ENCODE peak calls at places on chromosomes 2 and 18, in five cellular contexts. One of them, this sample, is unnamed.
A peak's percentile ranks its signal among the peaks of the same experiment; 100 is the strongest.

GRCh38 chr2:142803158-142803557 is 74.3 kb upstream of the KYNU start:
- DNase-seq in IMR-90: peak; percentile 18
- DNase-seq in vagina: no peak
- DNase-seq in A549: no peak
- DNase-seq in right lobe of liver: no peak
- DNase-seq in this sample: no peak

GRCh38 chr2:28751956-28752607 is 452 bp downstream of the PPP1CB start:
- DNase-seq in IMR-90: no peak
- DNase-seq in vagina: no peak
- DNase-seq in A549: no peak
- DNase-seq in right lobe of liver: no peak
- DNase-seq in this sample: no peak

GRCh38 chr2:8628179-8628869 is 53.5 kb upstream of the ID2 start:
- DNase-seq in IMR-90: peak; percentile 8
- DNase-seq in vagina: no peak
- DNase-seq in A549: peak; percentile 72
- DNase-seq in right lobe of liver: no peak
- DNase-seq in this sample: no peak

GRCh38 chr2:58508021-58508420 is 266.9 kb upstream of the FANCL start:
- DNase-seq in IMR-90: no peak
- DNase-seq in vagina: no peak
- DNase-seq in A549: no peak
- DNase-seq in right lobe of liver: no peak
- DNase-seq in this sample: no peak

GRCh38 chr2:135663148-135663700 is 78.4 kb upstream of the UBXN4 start:
- DNase-seq in IMR-90: peak; percentile 38
- DNase-seq in vagina: no peak
- DNase-seq in A549: no peak
- DNase-seq in right lobe of liver: no peak
- DNase-seq in this sample: no peak

GRCh38 chr2:206160124-206160806 is 570 bp downstream of the EEF1B2 start:
- DNase-seq in IMR-90: peak; percentile 38
- DNase-seq in vagina: no peak
- DNase-seq in A549: no peak
- DNase-seq in right lobe of liver: no peak
- DNase-seq in this sample: no peak

GRCh38 chr2:104547251-104547650 is 306.7 kb upstream of the POU3F3 start:
- DNase-seq in IMR-90: no peak
- DNase-seq in vagina: no peak
- DNase-seq in A549: no peak
- DNase-seq in right lobe of liver: no peak
- DNase-seq in this sample: no peak

GRCh38 chr18:647304-647703 is 10.1 kb upstream of the TYMS start:
- DNase-seq in IMR-90: no peak
- DNase-seq in vagina: no peak
- DNase-seq in A549: no peak
- DNase-seq in right lobe of liver: no peak
- DNase-seq in this sample: no peak

GRCh38 chr2:232324778-232325177 is 53.8 kb upstream of the ALPP start:
- DNase-seq in IMR-90: no peak
- DNase-seq in vagina: no peak
- DNase-seq in A549: no peak
- DNase-seq in right lobe of liver: no peak
- DNase-seq in this sample: no peak

GRCh38 chr2:67399831-67400489 is 2.8 kb downstream of the ETAA1 start:
- DNase-seq in IMR-90: peak; percentile 70
- DNase-seq in vagina: no peak
- DNase-seq in A549: no peak
- DNase-seq in right lobe of liver: no peak
- DNase-seq in this sample: no peak

GRCh38 chr2:68561372-68561771 is 82.0 kb upstream of the PROKR1 start:
- DNase-seq in IMR-90: no peak
- DNase-seq in vagina: no peak
- DNase-seq in A549: no peak
- DNase-seq in right lobe of liver: no peak
- DNase-seq in this sample: no peak

GRCh38 chr18:33751613-33752221 is 173.7 kb downstream of the ASXL3 start:
- DNase-seq in IMR-90: peak; percentile 39
- DNase-seq in vagina: no peak
- DNase-seq in A549: no peak
- DNase-seq in right lobe of liver: no peak
- DNase-seq in this sample: no peak

GRCh38 chr2:174797792-174798276 is 33.6 kb upstream of the CHRNA1 start:
- DNase-seq in IMR-90: peak; percentile 76
- DNase-seq in vagina: no peak
- DNase-seq in A549: no peak
- DNase-seq in right lobe of liver: no peak
- DNase-seq in this sample: no peak

GRCh38 chr18:79570266-79571201 is 109.1 kb upstream of the CTDP1 start:
- DNase-seq in IMR-90: peak; percentile 87
- DNase-seq in vagina: no peak
- DNase-seq in A549: no peak
- DNase-seq in right lobe of liver: peak; percentile 14
- DNase-seq in this sample: peak; percentile 12

GRCh38 chr2:63769915-63770314 is 71.8 kb upstream of the UGP2 start:
- DNase-seq in IMR-90: no peak
- DNase-seq in vagina: no peak
- DNase-seq in A549: no peak
- DNase-seq in right lobe of liver: no peak
- DNase-seq in this sample: no peak

GRCh38 chr2:167136876-167137579 is 248.7 kb downstream of the XIRP2 start:
- DNase-seq in IMR-90: peak; percentile 28
- DNase-seq in vagina: no peak
- DNase-seq in A549: no peak
- DNase-seq in right lobe of liver: no peak
- DNase-seq in this sample: no peak

GRCh38 chr18:46366977-46367376 is 262.8 kb downstream of the HAUS1 start:
- DNase-seq in IMR-90: no peak
- DNase-seq in vagina: no peak
- DNase-seq in A549: no peak
- DNase-seq in right lobe of liver: no peak
- DNase-seq in this sample: no peak

GRCh38 chr2:106189764-106190468 is 4.2 kb downstream of the UXS1 start:
- DNase-seq in IMR-90: peak; percentile 82
- DNase-seq in vagina: no peak
- DNase-seq in A549: no peak
- DNase-seq in right lobe of liver: no peak
- DNase-seq in this sample: no peak

GRCh38 chr18:23939896-23940295 is 74.7 kb upstream of the TTC39C start:
- DNase-seq in IMR-90: no peak
- DNase-seq in vagina: no peak
- DNase-seq in A549: no peak
- DNase-seq in right lobe of liver: no peak
- DNase-seq in this sample: no peak

GRCh38 chr2:178361588-178361987 is 89.4 kb downstream of the PRKRA start:
- DNase-seq in IMR-90: no peak
- DNase-seq in vagina: no peak
- DNase-seq in A549: no peak
- DNase-seq in right lobe of liver: no peak
- DNase-seq in this sample: no peak

GRCh38 chr2:43127208-43127940 is 99.0 kb downstream of the ZFP36L2 start:
- DNase-seq in IMR-90: no peak
- DNase-seq in vagina: peak; percentile 85
- DNase-seq in A549: peak; percentile 52
- DNase-seq in right lobe of liver: peak; percentile 83
- DNase-seq in this sample: peak; percentile 43

GRCh38 chr2:112151701-112152440 is 13.7 kb downstream of the FBLN7 start:
- DNase-seq in IMR-90: no peak
- DNase-seq in vagina: peak; percentile 72
- DNase-seq in A549: no peak
- DNase-seq in right lobe of liver: no peak
- DNase-seq in this sample: no peak

GRCh38 chr18:62522178-62522509 is 681 bp upstream of the ZCCHC2 start:
- DNase-seq in IMR-90: no peak
- DNase-seq in vagina: no peak
- DNase-seq in A549: no peak
- DNase-seq in right lobe of liver: no peak
- DNase-seq in this sample: no peak

GRCh38 chr2:132978840-132979239 is 308.8 kb upstream of the LYPD1 start:
- DNase-seq in IMR-90: no peak
- DNase-seq in vagina: no peak
- DNase-seq in A549: no peak
- DNase-seq in right lobe of liver: no peak
- DNase-seq in this sample: no peak

DNA sequence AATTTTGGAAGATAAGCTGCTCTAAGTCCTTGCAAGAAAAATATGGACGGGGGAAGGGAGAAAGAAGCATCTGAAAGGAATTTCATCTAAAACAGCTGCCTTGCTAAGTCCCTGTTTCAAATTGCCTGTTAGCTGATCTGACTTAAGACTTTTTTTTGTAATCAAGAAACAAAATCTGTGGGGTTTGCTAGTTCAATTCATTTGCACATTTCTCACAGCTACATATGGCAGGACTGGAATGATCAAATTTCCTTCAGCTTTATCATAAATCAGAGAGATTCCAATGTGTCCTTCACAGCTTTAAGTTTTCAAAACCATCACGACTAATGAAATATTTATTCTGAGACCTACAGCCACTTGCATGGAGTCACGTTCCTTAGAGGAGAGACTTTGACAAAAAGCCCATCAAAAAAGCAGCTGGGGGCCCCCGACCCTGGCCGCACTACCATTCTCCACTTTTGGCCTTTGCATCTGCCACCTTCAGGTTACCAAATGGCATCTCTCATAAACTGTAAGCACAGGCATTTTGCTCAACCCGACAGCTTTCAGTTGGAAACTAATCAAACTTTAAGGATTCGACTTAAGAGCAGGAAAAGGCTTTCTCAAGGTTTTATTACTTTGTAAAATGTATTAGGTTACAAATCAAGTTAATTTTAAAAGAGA is 100.2 kb upstream of the RND3 start:
- DNase-seq in IMR-90: peak; percentile 65
- DNase-seq in vagina: no peak
- DNase-seq in A549: no peak
- DNase-seq in right lobe of liver: no peak
- DNase-seq in this sample: no peak
- H3K4me1 ChIP-seq in IMR-90: peaks cover 23% of the 10 kb centered on the region
- H3K4me1 ChIP-seq in vagina: peaks cover 7% of the 10 kb centered on the region
- H3K4me1 ChIP-seq in A549: peaks cover 48% of the 10 kb centered on the region
- H3K4me1 ChIP-seq in right lobe of liver: peaks cover 17% of the 10 kb centered on the region
- H3K4me1 ChIP-seq in this sample: no peaks in the 10 kb centered on the region

DNA sequence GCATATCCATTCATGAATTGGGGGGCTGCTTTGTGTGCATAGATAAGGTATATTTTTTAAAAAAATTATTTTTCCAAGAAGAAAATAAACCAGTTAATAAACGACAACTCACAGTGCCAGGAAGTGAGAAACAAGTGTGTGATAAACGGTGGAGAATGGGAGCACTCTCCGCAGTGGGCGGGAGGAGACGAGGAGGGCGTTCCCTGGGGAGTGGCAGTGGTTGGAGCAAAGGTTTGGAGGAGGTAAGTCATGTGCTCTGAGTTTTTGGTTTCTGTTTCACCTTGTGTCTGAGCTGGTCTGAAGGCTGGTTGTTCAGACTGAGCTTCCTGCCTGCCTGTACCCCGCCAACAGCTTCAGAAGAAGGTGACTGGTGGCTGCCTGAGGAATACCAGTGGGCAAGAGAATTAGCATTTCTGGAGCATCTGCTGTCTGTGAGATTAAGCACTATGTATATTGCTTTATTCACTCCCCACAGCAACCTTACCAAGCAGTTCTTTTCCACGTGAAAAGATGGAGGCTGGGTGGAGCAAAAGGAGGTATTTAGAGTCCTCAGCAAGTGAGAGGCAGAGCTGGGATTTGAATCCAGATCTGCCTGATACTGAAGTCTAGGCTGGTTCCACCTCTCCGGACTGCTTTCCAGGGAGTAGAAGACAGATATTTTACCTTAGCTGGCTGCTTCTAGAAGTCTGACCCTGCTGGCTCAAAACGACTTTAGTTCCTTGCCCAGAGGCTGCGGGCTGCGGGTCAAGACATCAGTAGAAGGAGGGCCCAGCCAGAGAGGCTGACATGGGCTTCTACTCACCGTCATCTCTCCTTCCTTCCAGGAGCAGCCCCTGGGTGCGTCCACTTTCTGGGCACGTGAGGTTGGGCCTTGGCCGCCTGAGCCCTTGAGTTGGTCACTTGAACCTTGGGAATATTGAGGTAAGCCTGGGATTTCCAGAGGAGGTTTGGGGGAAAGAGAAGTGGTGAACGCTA is 26.9 kb upstream of the CASP8 start:
- DNase-seq in IMR-90: no peak
- DNase-seq in vagina: peak; percentile 88
- DNase-seq in A549: peak; percentile 79
- DNase-seq in right lobe of liver: peak; percentile 92
- DNase-seq in this sample: peak; percentile 39
- TF ChIP-seq POLR2A in IMR-90: no peak
- TF ChIP-seq POLR2A in vagina: no peak
- TF ChIP-seq POLR2A in A549: peak; percentile 50
- TF ChIP-seq POLR2A in right lobe of liver: peak; percentile 68
- TF ChIP-seq POLR2A in this sample: peak; percentile 18

GRCh38 chr2:189578272-189578671 is 2.3 kb downstream of the SLC40A1 start:
- DNase-seq in IMR-90: no peak
- DNase-seq in vagina: no peak
- DNase-seq in A549: no peak
- DNase-seq in right lobe of liver: no peak
- DNase-seq in this sample: no peak

GRCh38 chr2:189581354-189582139 is 961 bp upstream of the SLC40A1 start:
- DNase-seq in IMR-90: no peak
- DNase-seq in vagina: no peak
- DNase-seq in A549: no peak
- DNase-seq in right lobe of liver: peak; percentile 56
- DNase-seq in this sample: no peak

GRCh38 chr2:189579585-189579984 is 1.0 kb downstream of the SLC40A1 start:
- DNase-seq in IMR-90: peak; percentile 20
- DNase-seq in vagina: no peak
- DNase-seq in A549: no peak
- DNase-seq in right lobe of liver: no peak
- DNase-seq in this sample: peak; percentile 27

GRCh38 chr2:189580662-189581353 is at the start of gene SLC40A1:
- DNase-seq in IMR-90: peak; percentile 36
- DNase-seq in vagina: no peak
- DNase-seq in A549: peak; percentile 51
- DNase-seq in right lobe of liver: peak; percentile 93
- DNase-seq in this sample: peak; percentile 87

DNA sequence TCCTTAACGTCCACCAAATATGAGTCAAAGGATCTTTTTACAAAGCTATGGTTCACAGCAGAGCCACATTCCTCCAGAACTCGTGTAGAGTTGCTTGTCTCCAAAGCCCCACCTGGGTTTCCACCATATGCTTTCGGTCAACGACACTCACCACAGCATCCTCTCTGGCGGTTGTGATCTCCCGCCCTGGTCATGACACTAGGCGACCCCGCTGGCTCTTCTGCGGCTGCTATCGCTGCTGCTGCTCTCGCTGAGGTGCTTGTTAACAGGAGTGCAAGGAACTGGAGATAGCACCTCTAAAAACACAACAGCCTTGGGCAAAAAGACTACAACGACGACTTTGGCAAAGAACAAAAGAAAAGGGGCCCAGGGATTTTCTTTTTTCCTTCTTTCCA is 322 bp downstream of the SLC40A1 start:
- DNase-seq in IMR-90: no peak
- DNase-seq in vagina: no peak
- DNase-seq in A549: peak; percentile 17
- DNase-seq in right lobe of liver: peak; percentile 58
- DNase-seq in this sample: peak; percentile 38
- TF ChIP-seq CTCF in IMR-90: no peak
- TF ChIP-seq CTCF in vagina: no peak
- TF ChIP-seq CTCF in A549: no peak
- TF ChIP-seq CTCF in right lobe of liver: no peak
- TF ChIP-seq CTCF in this sample: no peak

GRCh38 chr2:230982126-230982525 is 13.8 kb upstream of the SPATA3 start:
- DNase-seq in IMR-90: no peak
- DNase-seq in vagina: no peak
- DNase-seq in A549: no peak
- DNase-seq in right lobe of liver: no peak
- DNase-seq in this sample: no peak
- H3K4me1 ChIP-seq in IMR-90: no peaks in the 10 kb centered on the region
- H3K4me1 ChIP-seq in vagina: peaks cover 4% of the 10 kb centered on the region
- H3K4me1 ChIP-seq in A549: peaks cover 2% of the 10 kb centered on the region
- H3K4me1 ChIP-seq in right lobe of liver: no peaks in the 10 kb centered on the region
- H3K4me1 ChIP-seq in this sample: no peaks in the 10 kb centered on the region

This sample was measured in uterus.